ENCODE peak calls at places on chromosomes 2 and 18, in six cellular contexts. One of them, this sample, is unnamed.

GRCh38 chr2:240436626-240437180 is 1.2 kb downstream of the GPC1 start:
- DNase-seq in transverse colon: no peak
- DNase-seq in thyroid gland: peak; percentile 37
- DNase-seq in MM.1S: no peak
- DNase-seq in mesothelial cell of epicardium: no peak
- DNase-seq in Peyer's patch: no peak
- DNase-seq in this sample: no peak

GRCh38 chr18:76988015-76988826 is 144.4 kb downstream of the MBP start:
- DNase-seq in transverse colon: no peak
- DNase-seq in thyroid gland: no peak
- DNase-seq in MM.1S: no peak
- DNase-seq in mesothelial cell of epicardium: no peak
- DNase-seq in Peyer's patch: peak; percentile 18
- DNase-seq in this sample: peak; percentile 69

GRCh38 chr18:62957885-62958472 is 242.6 kb downstream of the PHLPP1 start:
- DNase-seq in transverse colon: peak; percentile 44
- DNase-seq in thyroid gland: peak; percentile 19
- DNase-seq in MM.1S: peak; percentile 73
- DNase-seq in mesothelial cell of epicardium: no peak
- DNase-seq in Peyer's patch: peak; percentile 26
- DNase-seq in this sample: no peak

GRCh38 chr2:137348301-137348700 is 583.0 kb downstream of the THSD7B start:
- DNase-seq in transverse colon: no peak
- DNase-seq in thyroid gland: no peak
- DNase-seq in MM.1S: no peak
- DNase-seq in mesothelial cell of epicardium: no peak
- DNase-seq in Peyer's patch: no peak
- DNase-seq in this sample: no peak

GRCh38 chr18:77635441-77635840 is 385.8 kb downstream of the GALR1 start:
- DNase-seq in transverse colon: no peak
- DNase-seq in thyroid gland: no peak
- DNase-seq in MM.1S: no peak
- DNase-seq in mesothelial cell of epicardium: no peak
- DNase-seq in Peyer's patch: no peak
- DNase-seq in this sample: no peak

GRCh38 chr2:25879133-25879730 is 945 bp upstream of the ASXL2 start:
- DNase-seq in transverse colon: no peak
- DNase-seq in thyroid gland: no peak
- DNase-seq in MM.1S: no peak
- DNase-seq in mesothelial cell of epicardium: no peak
- DNase-seq in Peyer's patch: no peak
- DNase-seq in this sample: no peak

GRCh38 chr2:45614330-45614729 is 3.3 kb upstream of the SRBD1 start:
- DNase-seq in transverse colon: no peak
- DNase-seq in thyroid gland: peak; percentile 46
- DNase-seq in MM.1S: no peak
- DNase-seq in mesothelial cell of epicardium: no peak
- DNase-seq in Peyer's patch: no peak
- DNase-seq in this sample: no peak

GRCh38 chr2:71100195-71100964 is 29.6 kb downstream of the MCEE start:
- DNase-seq in transverse colon: peak; percentile 68
- DNase-seq in thyroid gland: peak; percentile 58
- DNase-seq in MM.1S: peak; percentile 31
- DNase-seq in mesothelial cell of epicardium: no peak
- DNase-seq in Peyer's patch: peak; percentile 34
- DNase-seq in this sample: no peak

GRCh38 chr2:191947235-191947634 is 100.3 kb upstream of the CAVIN2 start:
- DNase-seq in transverse colon: no peak
- DNase-seq in thyroid gland: no peak
- DNase-seq in MM.1S: no peak
- DNase-seq in mesothelial cell of epicardium: no peak
- DNase-seq in Peyer's patch: no peak
- DNase-seq in this sample: no peak

GRCh38 chr2:60964651-60965513 is 52.6 kb upstream of the PEX13 start:
- DNase-seq in transverse colon: no peak
- DNase-seq in thyroid gland: no peak
- DNase-seq in MM.1S: no peak
- DNase-seq in mesothelial cell of epicardium: no peak
- DNase-seq in Peyer's patch: no peak
- DNase-seq in this sample: no peak

GRCh38 chr2:241507430-241508239 is 749 bp downstream of the STK25 start:
- DNase-seq in transverse colon: peak; percentile 39
- DNase-seq in thyroid gland: peak; percentile 59
- DNase-seq in MM.1S: peak; percentile 21
- DNase-seq in mesothelial cell of epicardium: peak; percentile 51
- DNase-seq in Peyer's patch: no peak
- DNase-seq in this sample: no peak

GRCh38 chr2:182666674-182667320 is 49.3 kb upstream of the DNAJC10 start:
- DNase-seq in transverse colon: no peak
- DNase-seq in thyroid gland: no peak
- DNase-seq in MM.1S: peak; percentile 67
- DNase-seq in mesothelial cell of epicardium: no peak
- DNase-seq in Peyer's patch: no peak
- DNase-seq in this sample: no peak

GRCh38 chr2:33588246-33588645 is 10.9 kb downstream of the FAM98A start:
- DNase-seq in transverse colon: no peak
- DNase-seq in thyroid gland: no peak
- DNase-seq in MM.1S: no peak
- DNase-seq in mesothelial cell of epicardium: no peak
- DNase-seq in Peyer's patch: no peak
- DNase-seq in this sample: no peak

GRCh38 chr2:228318218-228318617 is 136.7 kb upstream of the SPHKAP start:
- DNase-seq in transverse colon: peak; percentile 11
- DNase-seq in thyroid gland: no peak
- DNase-seq in MM.1S: peak; percentile 13
- DNase-seq in mesothelial cell of epicardium: no peak
- DNase-seq in Peyer's patch: no peak
- DNase-seq in this sample: no peak

GRCh38 chr2:64291181-64291580 is 147.0 kb upstream of the PELI1 start:
- DNase-seq in transverse colon: peak; percentile 42
- DNase-seq in thyroid gland: no peak
- DNase-seq in MM.1S: no peak
- DNase-seq in mesothelial cell of epicardium: no peak
- DNase-seq in Peyer's patch: no peak
- DNase-seq in this sample: no peak

GRCh38 chr2:144944506-144945230 is 424.7 kb upstream of the ZEB2 start:
- DNase-seq in transverse colon: no peak
- DNase-seq in thyroid gland: no peak
- DNase-seq in MM.1S: no peak
- DNase-seq in mesothelial cell of epicardium: no peak
- DNase-seq in Peyer's patch: no peak
- DNase-seq in this sample: no peak

GRCh38 chr2:129641371-129641770 is 338.1 kb upstream of the RAB6C start:
- DNase-seq in transverse colon: no peak
- DNase-seq in thyroid gland: no peak
- DNase-seq in MM.1S: no peak
- DNase-seq in mesothelial cell of epicardium: no peak
- DNase-seq in Peyer's patch: no peak
- DNase-seq in this sample: no peak

GRCh38 chr2:241561811-241562210 is 3.3 kb downstream of the BOK start:
- DNase-seq in transverse colon: peak; percentile 50
- DNase-seq in thyroid gland: peak; percentile 82
- DNase-seq in MM.1S: no peak
- DNase-seq in mesothelial cell of epicardium: no peak
- DNase-seq in Peyer's patch: no peak
- DNase-seq in this sample: peak; percentile 27

GRCh38 chr2:190804182-190804795 is 76.3 kb upstream of the GLS start:
- DNase-seq in transverse colon: no peak
- DNase-seq in thyroid gland: no peak
- DNase-seq in MM.1S: no peak
- DNase-seq in mesothelial cell of epicardium: no peak
- DNase-seq in Peyer's patch: no peak
- DNase-seq in this sample: no peak

GRCh38 chr2:8342407-8342806 is 339.4 kb upstream of the ID2 start:
- DNase-seq in transverse colon: no peak
- DNase-seq in thyroid gland: no peak
- DNase-seq in MM.1S: no peak
- DNase-seq in mesothelial cell of epicardium: no peak
- DNase-seq in Peyer's patch: no peak
- DNase-seq in this sample: no peak

GRCh38 chr18:5418985-5419495 is 123.5 kb upstream of the ZBTB14 start:
- DNase-seq in transverse colon: no peak
- DNase-seq in thyroid gland: no peak
- DNase-seq in MM.1S: no peak
- DNase-seq in mesothelial cell of epicardium: no peak
- DNase-seq in Peyer's patch: no peak
- DNase-seq in this sample: no peak

GRCh38 chr18:37385846-37386435 is 179.7 kb downstream of the CELF4 start:
- DNase-seq in transverse colon: no peak
- DNase-seq in thyroid gland: no peak
- DNase-seq in MM.1S: peak; percentile 55
- DNase-seq in mesothelial cell of epicardium: no peak
- DNase-seq in Peyer's patch: no peak
- DNase-seq in this sample: no peak

GRCh38 chr18:37380546-37381110 is 185.0 kb downstream of the CELF4 start:
- DNase-seq in transverse colon: no peak
- DNase-seq in thyroid gland: no peak
- DNase-seq in MM.1S: no peak
- DNase-seq in mesothelial cell of epicardium: no peak
- DNase-seq in Peyer's patch: no peak
- DNase-seq in this sample: no peak

GRCh38 chr18:37381554-37381953 is 184.0 kb downstream of the CELF4 start:
- DNase-seq in transverse colon: no peak
- DNase-seq in thyroid gland: no peak
- DNase-seq in MM.1S: no peak
- DNase-seq in mesothelial cell of epicardium: no peak
- DNase-seq in Peyer's patch: no peak
- DNase-seq in this sample: no peak

GRCh38 chr18:37383036-37383788 is 182.4 kb downstream of the CELF4 start:
- DNase-seq in transverse colon: no peak
- DNase-seq in thyroid gland: no peak
- DNase-seq in MM.1S: no peak
- DNase-seq in mesothelial cell of epicardium: no peak
- DNase-seq in Peyer's patch: no peak
- DNase-seq in this sample: no peak

GRCh38 chr18:37383789-37384151 is 181.8 kb downstream of the CELF4 start:
- DNase-seq in transverse colon: no peak
- DNase-seq in thyroid gland: no peak
- DNase-seq in MM.1S: no peak
- DNase-seq in mesothelial cell of epicardium: no peak
- DNase-seq in Peyer's patch: no peak
- DNase-seq in this sample: no peak
- TF ChIP-seq CTCF in transverse colon: no peak
- TF ChIP-seq CTCF in thyroid gland: no peak
- TF ChIP-seq CTCF in MM.1S: no peak
- TF ChIP-seq CTCF in mesothelial cell of epicardium: no peak
- TF ChIP-seq CTCF in Peyer's patch: no peak
- TF ChIP-seq CTCF in this sample: no peak

DNA sequence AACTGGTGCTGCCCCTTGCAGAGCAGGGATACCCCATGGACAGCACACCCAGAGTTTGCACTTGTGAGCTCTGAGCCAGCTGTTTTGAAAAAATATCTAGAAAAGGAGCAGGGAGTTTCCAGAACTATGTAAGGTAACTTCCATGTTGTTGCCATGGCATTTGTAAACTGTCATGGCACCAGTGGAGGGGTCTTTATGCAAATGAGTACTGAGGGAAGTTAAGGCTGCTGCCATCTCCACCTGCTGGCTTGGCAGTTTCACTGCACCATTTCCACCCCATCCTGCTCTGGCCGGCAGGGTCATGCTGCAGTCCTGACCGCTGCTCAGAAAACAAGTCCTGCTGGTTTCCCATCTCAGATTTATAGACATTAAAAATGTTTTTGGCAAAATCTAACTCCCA is 52.3 kb upstream of the SNTG2 start:
- DNase-seq in transverse colon: no peak
- DNase-seq in thyroid gland: peak; percentile 42
- DNase-seq in MM.1S: no peak
- DNase-seq in mesothelial cell of epicardium: no peak
- DNase-seq in Peyer's patch: no peak
- DNase-seq in this sample: no peak
- TF ChIP-seq CTCF in transverse colon: no peak
- TF ChIP-seq CTCF in thyroid gland: peak; percentile 67
- TF ChIP-seq CTCF in MM.1S: no peak
- TF ChIP-seq CTCF in mesothelial cell of epicardium: no peak
- TF ChIP-seq CTCF in Peyer's patch: no peak
- TF ChIP-seq CTCF in this sample: no peak

GRCh38 chr2:5172923-5173322 is 519.3 kb upstream of the SOX11 start:
- DNase-seq in transverse colon: no peak
- DNase-seq in thyroid gland: no peak
- DNase-seq in MM.1S: no peak
- DNase-seq in mesothelial cell of epicardium: no peak
- DNase-seq in Peyer's patch: no peak
- DNase-seq in this sample: no peak
- TF ChIP-seq CTCF in transverse colon: no peak
- TF ChIP-seq CTCF in thyroid gland: no peak
- TF ChIP-seq CTCF in MM.1S: no peak
- TF ChIP-seq CTCF in mesothelial cell of epicardium: no peak
- TF ChIP-seq CTCF in Peyer's patch: no peak
- TF ChIP-seq CTCF in this sample: no peak

GRCh38 chr18:60675801-60676200 is 303.2 kb upstream of the MC4R start:
- DNase-seq in transverse colon: no peak
- DNase-seq in thyroid gland: no peak
- DNase-seq in MM.1S: no peak
- DNase-seq in mesothelial cell of epicardium: no peak
- DNase-seq in Peyer's patch: no peak
- DNase-seq in this sample: no peak

GRCh38 chr18:60671022-60671421 is 298.4 kb upstream of the MC4R start:
- DNase-seq in transverse colon: no peak
- DNase-seq in thyroid gland: no peak
- DNase-seq in MM.1S: no peak
- DNase-seq in mesothelial cell of epicardium: no peak
- DNase-seq in Peyer's patch: no peak
- DNase-seq in this sample: no peak

DNA sequence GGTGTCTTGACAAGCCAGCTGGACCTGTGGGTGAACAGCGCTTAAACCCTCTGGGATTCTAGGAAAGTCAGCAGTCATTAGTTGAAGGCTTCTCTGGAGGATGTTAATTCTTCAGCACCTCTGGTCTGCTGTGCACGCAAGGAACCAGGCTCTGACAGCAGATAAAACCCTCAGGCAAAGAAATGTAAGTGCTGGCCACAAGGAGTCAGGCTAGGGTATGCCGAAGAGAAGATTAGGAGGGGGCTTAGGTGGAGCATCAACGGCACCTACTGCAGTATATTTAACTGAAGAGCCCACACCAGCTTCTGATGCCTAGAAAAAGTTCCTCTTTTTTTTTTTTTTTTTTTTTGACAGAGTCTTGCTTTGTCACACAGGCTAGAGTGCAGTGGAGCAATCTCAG is 304.2 kb upstream of the MC4R start:
- DNase-seq in transverse colon: no peak
- DNase-seq in thyroid gland: no peak
- DNase-seq in MM.1S: no peak
- DNase-seq in mesothelial cell of epicardium: no peak
- DNase-seq in Peyer's patch: no peak
- DNase-seq in this sample: no peak
- TF ChIP-seq CTCF in transverse colon: no peak
- TF ChIP-seq CTCF in thyroid gland: no peak
- TF ChIP-seq CTCF in MM.1S: no peak
- TF ChIP-seq CTCF in mesothelial cell of epicardium: no peak
- TF ChIP-seq CTCF in Peyer's patch: no peak
- TF ChIP-seq CTCF in this sample: no peak

GRCh38 chr18:14976736-14977430 is 228.9 kb downstream of the ANKRD30B start:
- DNase-seq in transverse colon: no peak
- DNase-seq in thyroid gland: peak; percentile 70
- DNase-seq in MM.1S: no peak
- DNase-seq in mesothelial cell of epicardium: no peak
- DNase-seq in Peyer's patch: no peak
- DNase-seq in this sample: no peak
- TF ChIP-seq CTCF in transverse colon: no peak
- TF ChIP-seq CTCF in thyroid gland: peak; percentile 19
- TF ChIP-seq CTCF in MM.1S: no peak
- TF ChIP-seq CTCF in mesothelial cell of epicardium: no peak
- TF ChIP-seq CTCF in Peyer's patch: no peak
- TF ChIP-seq CTCF in this sample: no peak